ENCODE peak calls at places on chromosome 17, in six cellular contexts. B is T-helper 1 cell; S is hippocampal formation; D is cerebellum; O is HFFc6; M is activated CD4-positive, CD25-positive, alpha-beta regulatory T cell. W is an unnamed sample.

GRCh38 chr17:72711531-72712310 is 380.8 kb downstream of the SLC39A11 start:
- DNase-seq in S (no peak), M (no peak), B (no peak), D (no peak), O (no peak), W (no peak)

GRCh38 chr17:39679521-39680192 is 8.2 kb downstream of the PGAP3 start:
- DNase-seq in D (no peak), M (no peak), S (no peak), B (peak), O (no peak), W (no peak)

GRCh38 chr17:27460196-27460725 is 4.0 kb downstream of the KSR1 start:
- DNase-seq in M (no peak), O (no peak), S (no peak), B (no peak), D (no peak), W (no peak)

GRCh38 chr17:57458718-57459285 is 202.5 kb downstream of the MSI2 start:
- DNase-seq in D (no peak), O (no peak), M (no peak), S (no peak), B (no peak), W (no peak)

GRCh38 chr17:34156741-34157589 is 98.1 kb upstream of the CCL2 start:
- DNase-seq in D (no peak), B (no peak), S (peak), M (no peak), O (no peak), W (no peak)

GRCh38 chr17:83012161-83012800 is 67.1 kb upstream of the METRNL start:
- DNase-seq in O (no peak), M (no peak), B (no peak), S (no peak), D (no peak), W (no peak)

GRCh38 chr17:57995076-57995956 is 7.3 kb upstream of the VEZF1 start:
- DNase-seq in D (peak), B (peak), O (peak), S (peak), M (peak), W (peak)

GRCh38 chr17:5516060-5516792 is 29.9 kb downstream of the MIS12 start:
- DNase-seq in O (peak), S (no peak), B (no peak), D (no peak), M (no peak), W (no peak)

GRCh38 chr17:330993-331701 is 21.5 kb downstream of the RPH3AL start:
- DNase-seq in M (no peak), B (no peak), O (no peak), D (peak), S (peak), W (peak)

GRCh38 chr17:44124118-44124438 is 637 bp upstream of the HDAC5 start:
- DNase-seq in M (no peak), D (no peak), B (no peak), O (no peak), S (no peak), W (no peak)

GRCh38 chr17:62109924-62110323 is 44.8 kb upstream of the MED13 start:
- DNase-seq in O (no peak), D (no peak), M (no peak), B (no peak), S (no peak), W (no peak)

GRCh38 chr17:1485311-1485747 is 7.2 kb downstream of the MYO1C start:
- DNase-seq in O (no peak), M (no peak), B (peak), S (no peak), D (no peak), W (no peak)

GRCh38 chr17:15740570-15741120 is 8.6 kb downstream of the TBC1D26 start:
- DNase-seq in M (no peak), O (no peak), D (no peak), S (no peak), B (no peak), W (no peak)

W was measured in amygdala.